ENCODE peak calls at places on chromosome 12, in nine cellular contexts. U is OCI-LY7, T is HCT116, O is SK-N-SH, G is GM23338, J is hepatocyte, S is neural progenitor cell, Q is MM.1S, A is PC-3. M is an unnamed sample.

GRCh38 chr12:57008113-57008687 is 1.9 kb upstream of the ZBTB39 start:
- DNase-seq in U (peak; percentile 79), T (peak; percentile 52), O (peak; percentile 72), G (peak; percentile 73), J (peak; percentile 75), S (peak; percentile 61), Q (peak; percentile 65), A (peak; percentile 76), M (peak; percentile 82)

GRCh38 chr12:120397827-120398563 is 29.0 kb upstream of the MSI1 start:
- DNase-seq in U (no peak), T (no peak), O (no peak), G (peak; percentile 69), J (no peak), S (peak; percentile 95), Q (no peak), A (no peak), M (no peak)

GRCh38 chr12:115570271-115570777 is 707.2 kb downstream of the MED13L start:
- DNase-seq in U (no peak), T (no peak), O (peak; percentile 72), G (no peak), J (peak; percentile 16), S (peak; percentile 53), Q (no peak), A (peak; percentile 95), M (no peak)

GRCh38 chr12:98106201-98106600 is 409.2 kb upstream of the TMPO start:
- DNase-seq in U (no peak), T (no peak), O (no peak), G (no peak), J (peak; percentile 12), S (no peak), Q (no peak), A (no peak), M (no peak)

GRCh38 chr12:117038919-117039318 is 60.3 kb downstream of the TESC start:
- DNase-seq in U (no peak), T (no peak), O (no peak), G (no peak), J (no peak), S (no peak), Q (no peak), A (no peak), M (no peak)

GRCh38 chr12:76422154-76422877 is 74.1 kb upstream of the BBS10 start:
- DNase-seq in U (no peak), T (no peak), O (peak; percentile 5), G (no peak), J (no peak), S (no peak), Q (no peak), A (no peak), M (peak; percentile 43)

GRCh38 chr12:15846887-15847286 is 35.3 kb upstream of the STRAP start:
- DNase-seq in U (no peak), T (no peak), O (no peak), G (no peak), J (peak; percentile 9), S (no peak), Q (no peak), A (no peak), M (peak; percentile 58)

GRCh38 chr12:1373887-1374286 is 220.5 kb downstream of the FBXL14 start:
- DNase-seq in U (no peak), T (no peak), O (no peak), G (no peak), J (no peak), S (no peak), Q (no peak), A (no peak), M (peak; percentile 91)

GRCh38 chr12:16622315-16622714 is 16.4 kb upstream of the LMO3 start:
- DNase-seq in U (peak; percentile 53), T (no peak), O (no peak), G (no peak), J (no peak), S (no peak), Q (no peak), A (no peak), M (no peak)

GRCh38 chr12:115355301-115355700 is 671.3 kb upstream of the TBX3 start:
- DNase-seq in U (no peak), T (no peak), O (no peak), G (no peak), J (no peak), S (no peak), Q (no peak), A (peak; percentile 25), M (peak; percentile 35)

GRCh38 chr12:97960741-97961608 is 498.4 kb downstream of the RMST start:
- DNase-seq in U (peak; percentile 55), T (peak; percentile 8), O (peak; percentile 19), G (peak; percentile 81), J (peak; percentile 47), S (peak; percentile 70), Q (peak; percentile 51), A (peak; percentile 36), M (no peak)

DNA sequence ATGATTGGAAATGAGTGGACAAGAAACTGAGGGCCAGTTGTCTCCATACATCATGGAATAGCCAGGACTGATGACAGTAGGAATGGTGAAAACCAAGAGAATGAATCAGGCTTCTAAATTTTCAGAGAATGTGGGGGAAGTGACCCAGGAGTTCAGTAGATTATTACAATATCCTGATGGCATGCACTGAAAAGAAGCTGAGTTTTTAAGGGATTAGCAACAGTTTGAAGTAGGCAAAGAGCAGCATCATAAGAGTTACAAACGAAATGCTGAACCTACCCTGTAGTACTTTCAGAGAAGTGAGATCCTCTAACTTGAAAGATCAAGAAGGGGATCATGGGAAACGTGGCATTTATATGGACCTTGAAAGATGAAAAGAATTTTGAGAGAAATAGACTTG is 13.2 kb downstream of the SLC2A14 start:
- DNase-seq in U (no peak), T (no peak), O (no peak), G (no peak), J (no peak), S (no peak), Q (no peak), A (no peak), M (peak; percentile 87)
- H3K4me2 ChIP-seq in U (no peak overlapping the region), T (peak overlapping the region; percentile 48), O (peak overlapping the region; percentile 81), G (no peak overlapping the region), J (no peak overlapping the region), S (no peak overlapping the region), Q (no peak overlapping the region), A (no peak overlapping the region), M (peak overlapping the region; percentile 55)

GRCh38 chr12:51798507-51798906 is 50.0 kb downstream of the FIGNL2 start:
- DNase-seq in U (no peak), T (no peak), O (no peak), G (no peak), J (no peak), S (no peak), Q (no peak), A (peak; percentile 30), M (peak; percentile 35)

GRCh38 chr12:51792417-51792816 is 56.1 kb downstream of the FIGNL2 start:
- DNase-seq in U (no peak), T (no peak), O (no peak), G (peak; percentile 39), J (no peak), S (no peak), Q (no peak), A (no peak), M (no peak)

GRCh38 chr12:51801027-51801426 is 47.5 kb downstream of the FIGNL2 start:
- DNase-seq in U (no peak), T (no peak), O (no peak), G (no peak), J (no peak), S (no peak), Q (no peak), A (no peak), M (no peak)

GRCh38 chr12:51793201-51793600 is 55.3 kb downstream of the FIGNL2 start:
- DNase-seq in U (no peak), T (no peak), O (no peak), G (no peak), J (no peak), S (no peak), Q (no peak), A (peak; percentile 8), M (peak; percentile 67)

DNA sequence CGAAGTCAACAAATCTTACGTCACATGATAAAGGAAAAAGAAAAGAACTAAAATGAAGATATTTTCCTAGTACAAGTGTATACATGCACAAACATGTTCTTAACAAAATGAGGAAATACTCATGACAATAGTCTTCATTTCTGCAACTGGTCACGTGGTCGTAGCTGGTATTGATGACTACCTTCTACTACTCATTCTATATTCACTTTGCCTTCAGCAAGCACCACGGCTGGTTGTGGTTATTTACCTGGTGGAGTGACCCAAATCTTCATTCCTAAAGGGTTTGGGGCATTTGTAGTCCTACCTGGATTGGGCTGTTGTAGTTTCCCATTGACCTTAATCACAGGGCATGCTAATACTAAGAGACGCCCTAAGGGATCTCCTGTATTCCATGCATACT is 51.2 kb downstream of the FIGNL2 start:
- DNase-seq in U (no peak), T (no peak), O (no peak), G (no peak), J (no peak), S (no peak), Q (no peak), A (peak; percentile 5), M (no peak)
- TF ChIP-seq EZH2phosphoT487 in U (no peak), T (no peak), O (no peak), G (no peak), J (no peak), S (no peak), Q (no peak), A (no peak), M (no peak)

DNA sequence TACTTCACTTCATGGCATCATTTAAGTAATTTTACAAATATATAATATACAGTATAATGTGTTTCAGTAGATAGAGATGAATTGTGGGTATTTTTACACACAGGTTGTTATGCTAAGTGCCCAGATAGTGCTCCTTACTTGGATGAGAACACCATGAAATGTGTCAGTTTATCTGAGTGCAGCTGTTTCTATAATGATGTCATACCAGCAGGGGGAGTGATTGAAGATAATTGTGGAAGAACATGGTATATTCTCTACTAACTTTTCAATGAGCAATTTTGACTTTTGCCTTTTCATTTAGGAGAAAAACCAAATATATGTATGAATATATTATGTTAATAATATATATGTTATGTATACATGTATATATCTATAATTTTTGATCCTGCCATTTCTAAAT is 221.6 kb downstream of the LRRK2 start:
- DNase-seq in U (peak; percentile 47), T (peak; percentile 3), O (peak; percentile 24), G (peak; percentile 52), J (peak; percentile 31), S (peak; percentile 37), Q (peak; percentile 55), A (peak; percentile 42), M (peak; percentile 15)
- H3K4me2 ChIP-seq in U (no peak overlapping the region), T (no peak overlapping the region), O (no peak overlapping the region), G (no peak overlapping the region), J (no peak overlapping the region), S (no peak overlapping the region), Q (no peak overlapping the region), A (no peak overlapping the region), M (no peak overlapping the region)

DNA sequence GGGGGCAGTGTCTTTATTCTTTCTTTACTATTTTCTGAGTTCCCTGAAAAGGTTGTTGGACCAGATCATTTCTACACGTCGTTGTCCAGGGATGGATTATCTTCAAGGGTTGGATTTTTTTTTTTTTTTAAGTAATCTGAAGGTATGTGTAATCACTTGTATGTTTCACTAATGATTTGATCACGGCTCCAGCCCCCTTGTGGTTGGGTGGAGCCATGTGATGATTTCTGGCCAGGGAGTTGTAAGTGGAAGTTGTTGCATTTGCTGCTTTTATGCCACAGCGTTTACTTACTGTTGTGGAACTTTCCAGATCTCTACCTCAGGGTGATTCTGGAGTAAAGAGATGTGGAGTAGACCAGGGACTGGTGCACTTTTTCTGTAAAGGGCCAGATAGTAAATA is 390.3 kb downstream of the AACS start:
- DNase-seq in U (peak; percentile 13), T (no peak), O (no peak), G (no peak), J (no peak), S (peak; percentile 43), Q (no peak), A (no peak), M (no peak)
- TF ChIP-seq EZH2phosphoT487 in U (no peak), T (no peak), O (no peak), G (no peak), J (no peak), S (no peak), Q (no peak), A (no peak), M (no peak)

M was measured in GM23248.